ENCODE peak calls at places on chromosome 7, in six cellular contexts. L is fibroblast of lung, S is esophagus squamous epithelium, Q is PC-9, K is HFFc6, U is Peyer's patch. H is an unnamed sample.

GRCh38 chr7:114432627-114433026 is 18.0 kb downstream of the FOXP2 start:
- DNase-seq in S (no peak), Q (no peak), K (no peak), L (no peak), U (no peak), H (no peak)

GRCh38 chr7:51620690-51621089 is 304.1 kb upstream of the COBL start:
- DNase-seq in K (no peak), U (no peak), L (no peak), Q (no peak), S (no peak), H (no peak)

GRCh38 chr7:144835166-144835611 is 664 bp downstream of the TPK1 start:
- DNase-seq in L (peak; percentile 65), Q (no peak), S (no peak), U (peak; percentile 52), K (no peak), H (peak; percentile 29)

GRCh38 chr7:30066697-30067096 is 38.5 kb downstream of the PLEKHA8 start:
- DNase-seq in U (no peak), K (no peak), S (no peak), L (no peak), Q (no peak), H (no peak)

GRCh38 chr7:117269417-117269816 is 53.4 kb downstream of the WNT2 start:
- DNase-seq in K (peak; percentile 97), S (no peak), Q (no peak), L (peak; percentile 88), U (no peak), H (peak; percentile 87)

GRCh38 chr7:139916717-139917395 is 87.8 kb downstream of the TBXAS1 start:
- DNase-seq in Q (peak; percentile 23), U (peak; percentile 59), S (no peak), K (no peak), L (peak; percentile 21), H (no peak)

GRCh38 chr7:83655951-83656556 is 7.1 kb upstream of the SEMA3E start:
- DNase-seq in L (peak; percentile 78), S (no peak), U (no peak), Q (peak; percentile 40), K (peak; percentile 41), H (peak; percentile 9)

GRCh38 chr7:30390872-30391646 is 87.5 kb downstream of the NOD1 start:
- DNase-seq in K (no peak), S (no peak), U (no peak), L (no peak), Q (no peak), H (no peak)

GRCh38 chr7:55966851-55967250 is 2.5 kb downstream of the NIPSNAP2 start:
- DNase-seq in S (no peak), K (no peak), Q (no peak), U (no peak), L (no peak), H (no peak)

GRCh38 chr7:96069361-96069760 is 252.5 kb downstream of the SLC25A13 start:
- DNase-seq in U (no peak), S (no peak), Q (no peak), K (no peak), L (no peak), H (no peak)

GRCh38 chr7:38105874-38106483 is 72.1 kb upstream of the STARD3NL start:
- DNase-seq in L (peak; percentile 63), S (no peak), K (peak; percentile 51), U (no peak), Q (no peak), H (no peak)

GRCh38 chr7:3194501-3195141 is 106.4 kb upstream of the SDK1 start:
- DNase-seq in K (no peak), Q (peak; percentile 87), L (peak; percentile 90), U (no peak), S (no peak), H (peak; percentile 99)

GRCh38 chr7:4136501-4137110 is 545.5 kb upstream of the FOXK1 start:
- DNase-seq in U (no peak), Q (no peak), L (no peak), K (no peak), S (no peak), H (no peak)

GRCh38 chr7:20359397-20359963 is 28.8 kb downstream of the ITGB8 start:
- DNase-seq in K (no peak), Q (no peak), L (no peak), U (no peak), S (no peak), H (peak; percentile 63)

GRCh38 chr7:117937726-117938483 is 64.7 kb upstream of the CTTNBP2 start:
- DNase-seq in K (no peak), S (no peak), U (no peak), Q (no peak), L (no peak), H (no peak)

GRCh38 chr7:157789094-157789493 is 452.3 kb downstream of the DNAJB6 start:
- DNase-seq in S (no peak), L (no peak), Q (no peak), U (no peak), K (no peak), H (no peak)

GRCh38 chr7:133795061-133795460 is 332.1 kb upstream of the LRGUK start:
- DNase-seq in Q (no peak), U (no peak), K (no peak), S (no peak), L (no peak), H (no peak)

GRCh38 chr7:93442478-93443224 is 131.9 kb downstream of the CALCR start:
- DNase-seq in L (peak; percentile 17), U (no peak), Q (peak; percentile 39), S (no peak), K (peak; percentile 37), H (no peak)

GRCh38 chr7:142542938-142543337 is 206.3 kb upstream of the PRSS1 start:
- DNase-seq in Q (no peak), K (peak; percentile 36), U (no peak), L (peak; percentile 45), S (no peak), H (no peak)

GRCh38 chr7:121398246-121398645 is 2.1 kb upstream of the FAM3C start:
- DNase-seq in K (no peak), L (no peak), U (no peak), Q (no peak), S (no peak), H (peak; percentile 61)
- TF ChIP-seq CTCF in K (peak; percentile 45), L (no peak), U (no peak), Q (no peak), S (no peak), H (peak; percentile 64)

DNA sequence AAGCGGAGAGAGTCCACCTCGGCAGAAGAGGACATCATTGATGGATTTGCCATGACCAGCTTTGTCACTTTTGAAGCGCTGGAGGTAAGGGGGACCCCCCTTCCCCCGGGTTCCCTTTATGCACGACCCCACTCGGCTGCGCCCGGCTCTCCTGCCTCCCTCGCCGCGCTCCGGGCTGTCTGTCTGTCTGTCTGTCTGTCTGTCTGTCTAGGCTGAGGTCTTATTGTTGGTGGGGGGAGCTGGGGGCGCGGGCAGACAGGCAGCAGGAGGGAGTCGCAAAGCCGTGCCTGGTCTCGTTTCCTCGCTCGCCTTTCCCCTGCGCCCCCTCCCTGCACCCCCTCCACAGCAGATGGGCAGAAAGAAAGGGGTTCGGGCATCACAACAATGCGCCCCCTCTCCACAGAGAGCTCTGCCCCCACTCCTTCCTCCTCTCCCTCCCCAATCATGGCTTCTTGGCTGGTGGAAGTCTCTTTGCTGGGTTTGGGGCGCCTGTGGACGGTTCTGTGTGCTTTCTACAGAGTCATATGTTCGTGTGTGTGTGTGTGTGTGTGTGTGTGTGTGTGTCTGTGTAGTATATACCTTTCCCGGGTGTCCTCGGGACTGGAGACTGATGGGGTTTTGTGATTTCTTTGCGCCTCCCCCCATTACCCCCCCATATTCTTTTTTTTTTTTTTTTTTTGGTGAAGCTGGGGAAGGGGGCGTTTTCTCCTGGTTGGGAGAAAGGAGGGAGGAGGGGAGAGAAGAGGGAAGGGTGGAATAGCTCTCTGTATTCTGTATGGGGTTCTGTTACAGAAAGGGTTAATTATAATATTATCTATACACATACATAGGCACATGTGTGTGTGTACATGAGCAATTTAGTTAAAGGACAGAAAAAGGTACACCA is 1.8 kb downstream of the AUTS2 start:
- DNase-seq in L (peak; percentile 23), S (no peak), K (no peak), U (no peak), Q (no peak), H (no peak)
- TF ChIP-seq CTCF in L (no peak), S (no peak), K (no peak), U (no peak), Q (no peak), H (no peak)

DNA sequence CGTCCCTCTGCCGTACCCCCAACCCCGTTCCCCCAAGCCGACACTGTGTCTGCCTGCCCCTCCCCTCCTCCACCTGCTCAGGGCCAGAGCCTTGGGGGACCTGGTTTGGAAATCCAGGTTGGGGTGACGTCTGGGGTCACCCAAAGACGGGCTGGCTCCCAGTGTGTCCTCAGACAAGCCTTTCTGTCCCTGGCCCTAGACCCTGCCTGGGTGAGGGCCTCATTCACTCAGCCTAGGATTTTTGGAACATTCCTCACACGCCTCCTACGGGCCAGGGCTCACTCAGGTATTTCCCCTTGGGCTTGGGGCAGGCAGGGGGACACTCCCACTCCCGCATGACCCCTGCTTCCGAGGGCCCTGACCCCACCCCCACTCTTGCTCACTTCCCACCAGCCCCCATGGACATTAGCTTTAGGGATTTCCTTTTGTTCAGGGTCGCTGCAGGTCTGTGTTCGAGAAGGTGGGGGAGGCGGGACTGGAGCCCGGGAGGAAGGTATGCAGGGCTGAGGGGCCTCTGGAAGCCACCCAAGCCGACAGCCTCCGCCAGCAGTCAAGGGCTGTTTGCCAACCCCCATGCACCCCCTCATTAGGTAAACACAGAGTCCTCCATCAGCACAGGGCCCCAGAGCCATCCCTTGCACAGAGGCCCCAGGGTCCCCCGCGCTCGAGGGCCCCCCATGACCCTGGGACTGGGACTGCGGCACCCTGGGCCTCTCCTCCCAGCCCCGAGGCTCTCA is 35.1 kb downstream of the PDGFA start:
- DNase-seq in S (no peak), U (no peak), Q (no peak), K (no peak), L (no peak), H (no peak)
- TF ChIP-seq CTCF in S (no peak), U (no peak), Q (no peak), K (no peak), L (no peak), H (no peak)

GRCh38 chr7:44308741-44309270 is 16.6 kb downstream of the CAMK2B start:
- DNase-seq in Q (no peak), L (no peak), K (no peak), S (no peak), U (no peak), H (no peak)

GRCh38 chr7:44305564-44306507 is 19.6 kb downstream of the CAMK2B start:
- DNase-seq in U (peak; percentile 3), L (no peak), Q (no peak), S (no peak), K (no peak), H (no peak)

GRCh38 chr7:44306608-44307007 is 18.8 kb downstream of the CAMK2B start:
- DNase-seq in U (no peak), S (no peak), Q (no peak), L (no peak), K (no peak), H (no peak)

GRCh38 chr7:44307905-44308740 is 17.3 kb downstream of the CAMK2B start:
- DNase-seq in K (no peak), U (no peak), S (no peak), Q (no peak), L (no peak), H (no peak)

GRCh38 chr7:44307301-44307900 is 18.0 kb downstream of the CAMK2B start:
- DNase-seq in K (peak; percentile 46), U (no peak), Q (peak; percentile 74), L (peak; percentile 54), S (no peak), H (peak; percentile 42)
- TF ChIP-seq CTCF in K (peak; percentile 53), U (no peak), Q (peak; percentile 61), L (peak; percentile 20), S (no peak), H (peak; percentile 63)

GRCh38 chr7:18390523-18390907 is 105.0 kb upstream of the HDAC9 start:
- DNase-seq in L (no peak), U (no peak), S (no peak), Q (no peak), K (no peak), H (no peak)
- TF ChIP-seq CTCF in L (no peak), U (no peak), S (no peak), Q (no peak), K (no peak), H (no peak)

GRCh38 chr7:101153969-101154692 is at the start of gene AP1S1:
- DNase-seq in S (peak; percentile 81), U (peak; percentile 97), Q (peak; percentile 92), L (peak; percentile 94), K (peak; percentile 86), H (no peak)
- TF ChIP-seq CTCF in S (no peak), U (no peak), Q (no peak), L (no peak), K (no peak), H (no peak)

H was measured in epithelial cell of proximal tubule.